ENCODE peak calls at places on chromosome 9, in five cellular contexts. Q is GM12878, G is endodermal cell, J is mammary epithelial cell, M is PC-3. F is an unnamed sample.

GRCh38 chr9:1514241-1514640 is 464.1 kb downstream of the DMRT2 start:
- DNase-seq in Q (no peak), G (no peak), J (no peak), M (no peak), F (no peak)

GRCh38 chr9:118635416-118635815 is 733.8 kb downstream of the BRINP1 start:
- DNase-seq in Q (no peak), G (no peak), J (no peak), M (no peak), F (no peak)

GRCh38 chr9:2016411-2017208 is 1.5 kb downstream of the SMARCA2 start:
- DNase-seq in Q (no peak), G (peak; percentile 87), J (peak; percentile 80), M (peak; percentile 58), F (peak; percentile 88)

GRCh38 chr9:76188905-76189304 is 205.3 kb downstream of the RFK start:
- DNase-seq in Q (no peak), G (no peak), J (no peak), M (no peak), F (no peak)

GRCh38 chr9:130451509-130452388 is 7.0 kb downstream of the ASS1 start:
- DNase-seq in Q (no peak), G (peak; percentile 89), J (peak; percentile 84), M (peak; percentile 84), F (peak; percentile 91)

GRCh38 chr9:75148551-75148950 is 60.2 kb downstream of the OSTF1 start:
- DNase-seq in Q (no peak), G (no peak), J (peak; percentile 14), M (peak; percentile 12), F (no peak)

GRCh38 chr9:114804504-114804903 is 1.3 kb downstream of the TNFSF15 start:
- DNase-seq in Q (no peak), G (no peak), J (peak; percentile 74), M (peak; percentile 94), F (peak; percentile 84)

GRCh38 chr9:17063535-17064135 is 71.2 kb upstream of the CNTLN start:
- DNase-seq in Q (no peak), G (peak; percentile 65), J (peak; percentile 31), M (peak; percentile 70), F (peak; percentile 21)

GRCh38 chr9:135224921-135225541 is 137.6 kb downstream of the OLFM1 start:
- DNase-seq in Q (no peak), G (no peak), J (no peak), M (no peak), F (no peak)

GRCh38 chr9:121711281-121711680 is 59.8 kb downstream of the DAB2IP start:
- DNase-seq in Q (no peak), G (no peak), J (no peak), M (no peak), F (no peak)

GRCh38 chr9:82133973-82134372 is 145.4 kb downstream of the SPATA31D1 start:
- DNase-seq in Q (no peak), G (no peak), J (no peak), M (peak; percentile 38), F (no peak)

GRCh38 chr9:112037281-112038016 is 137.6 kb downstream of the SUSD1 start:
- DNase-seq in Q (peak; percentile 97), G (peak; percentile 33), J (no peak), M (peak; percentile 46), F (peak; percentile 18)

GRCh38 chr9:120779227-120779626 is 14.0 kb downstream of the FBXW2 start:
- DNase-seq in Q (no peak), G (no peak), J (no peak), M (no peak), F (no peak)

GRCh38 chr9:133935328-133936040 is 56.6 kb downstream of the VAV2 start:
- DNase-seq in Q (no peak), G (no peak), J (no peak), M (no peak), F (peak; percentile 63)

GRCh38 chr9:71079451-71079850 is 42.0 kb downstream of the TRPM3 start:
- DNase-seq in Q (no peak), G (no peak), J (peak; percentile 2), M (peak; percentile 4), F (no peak)

GRCh38 chr9:121637441-121638222 is 13.8 kb upstream of the DAB2IP start:
- DNase-seq in Q (no peak), G (no peak), J (peak; percentile 55), M (peak; percentile 43), F (no peak)

GRCh38 chr9:13427587-13427986 is 148.1 kb upstream of the MPDZ start:
- DNase-seq in Q (no peak), G (no peak), J (peak; percentile 29), M (peak; percentile 56), F (peak; percentile 19)

GRCh38 chr9:131645078-131645776 is 94.6 kb downstream of the RAPGEF1 start:
- DNase-seq in Q (no peak), G (no peak), J (no peak), M (no peak), F (no peak)

DNA sequence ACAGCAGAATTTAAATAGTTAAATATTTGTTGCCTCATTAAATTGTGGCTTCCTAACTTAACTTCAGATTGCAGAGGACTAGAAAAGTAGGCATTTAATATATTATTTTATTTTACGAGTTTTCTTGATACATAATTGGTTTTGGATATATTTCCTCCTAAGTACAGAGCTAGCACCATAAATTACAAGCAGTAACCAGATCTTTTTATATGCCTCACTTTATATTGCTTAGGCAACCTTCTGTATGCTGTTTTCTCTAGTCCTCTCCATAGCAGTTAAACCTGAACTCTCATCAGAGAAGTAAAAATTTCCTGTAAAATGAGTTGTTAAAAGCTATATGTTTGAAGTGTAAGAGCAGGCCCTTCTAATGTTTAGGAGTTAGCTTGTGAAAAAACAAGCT is 144.2 kb downstream of the ZCCHC7 start:
- DNase-seq in Q (no peak), G (no peak), J (no peak), M (no peak), F (no peak)
- H3K27ac ChIP-seq in Q (no peak overlapping the region), G (no peak overlapping the region), J (no peak overlapping the region), M (no peak overlapping the region), F (no peak overlapping the region)

DNA sequence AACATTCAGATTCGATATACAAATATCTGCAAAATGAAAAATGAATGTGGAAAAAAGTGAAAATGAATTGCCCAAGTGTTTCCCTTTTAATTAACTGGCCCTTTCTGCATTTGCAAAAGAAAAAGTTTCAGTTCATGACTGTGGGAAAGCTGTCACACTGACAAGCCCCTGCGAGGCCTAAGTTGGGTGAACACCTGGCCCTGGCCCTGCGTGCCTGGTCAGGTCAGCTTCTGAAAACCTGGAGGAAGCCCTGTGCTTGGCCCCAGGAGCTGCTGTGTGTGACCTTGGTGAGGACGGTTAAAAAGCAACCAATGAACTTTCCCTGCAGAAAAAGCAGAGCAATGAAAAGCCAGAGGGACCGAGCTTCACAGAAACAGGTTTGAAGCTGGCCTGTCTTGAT is 41.0 kb upstream of the SHC3 start:
- DNase-seq in Q (no peak), G (no peak), J (no peak), M (no peak), F (no peak)
- H3K9ac ChIP-seq in Q (no peak overlapping the region), G (no peak overlapping the region), J (no peak overlapping the region), M (no peak overlapping the region), F (no peak overlapping the region)

GRCh38 chr9:21810388-21810787 is 8.0 kb downstream of the MTAP start:
- DNase-seq in Q (no peak), G (no peak), J (peak; percentile 85), M (no peak), F (no peak)
- H3K4me1 ChIP-seq in Q (peaks cover 19% of the 10 kb centered on the region), G (peaks cover 3% of the 10 kb centered on the region), J (peaks cover 59% of the 10 kb centered on the region), M (peaks cover 39% of the 10 kb centered on the region), F (no peaks in the 10 kb centered on the region)

GRCh38 chr9:123338710-123339665 is 17.0 kb upstream of the CRB2 start:
- DNase-seq in Q (peak; percentile 94), G (peak; percentile 51), J (no peak), M (no peak), F (no peak)
- H3K27ac ChIP-seq in Q (peak overlapping the region; percentile 99), G (no peak overlapping the region), J (no peak overlapping the region), M (no peak overlapping the region), F (peak overlapping the region; percentile 26)

F was measured in colonic mucosa.